ENCODE peak calls at places on chromosome 15, in six cellular contexts. T, W, B, K, D and R are unnamed samples.

GRCh38 chr15:84006467-84006866 is 229.1 kb upstream of the GOLGA6L4 start:
- DNase-seq in T (no peak), W (no peak), B (no peak), K (no peak), D (no peak), R (no peak)

GRCh38 chr15:58793862-58794261 is 22.8 kb downstream of the MINDY2 start:
- DNase-seq in T (peak), W (no peak), B (no peak), K (no peak), D (peak), R (no peak)

GRCh38 chr15:42411884-42412283 is 52.6 kb downstream of the CAPN3 start:
- DNase-seq in T (no peak), W (no peak), B (no peak), K (no peak), D (no peak), R (no peak)

GRCh38 chr15:44427756-44428724 is 611 bp downstream of the CTDSPL2 start:
- DNase-seq in T (no peak), W (no peak), B (no peak), K (peak), D (no peak), R (no peak)

GRCh38 chr15:90560229-90560771 is 30.6 kb downstream of the CRTC3 start:
- DNase-seq in T (peak), W (peak), B (no peak), K (no peak), D (no peak), R (no peak)

GRCh38 chr15:69154026-69154425 is 6.4 kb upstream of the GLCE start:
- DNase-seq in T (no peak), W (no peak), B (no peak), K (peak), D (no peak), R (no peak)

GRCh38 chr15:45417303-45417950 is 39.1 kb upstream of the GATM start:
- DNase-seq in T (no peak), W (no peak), B (no peak), K (no peak), D (no peak), R (no peak)

GRCh38 chr15:40239671-40240618 is 1.1 kb downstream of the PAK6 start:
- DNase-seq in T (no peak), W (no peak), B (no peak), K (no peak), D (peak), R (no peak)

GRCh38 chr15:35736150-35736549 is 190.2 kb upstream of the DPH6 start:
- DNase-seq in T (no peak), W (no peak), B (no peak), K (no peak), D (no peak), R (no peak)

GRCh38 chr15:49990835-49991540 is 128.0 kb downstream of the ATP8B4 start:
- DNase-seq in T (no peak), W (no peak), B (no peak), K (no peak), D (no peak), R (no peak)

GRCh38 chr15:44882499-44882968 is 74.0 kb upstream of the TERB2 start:
- DNase-seq in T (no peak), W (no peak), B (no peak), K (no peak), D (no peak), R (no peak)